ENCODE peak calls at places on chromosome 4, in nine cellular contexts. C is OCI-LY7; L is GM23248; D is GM12865; Z is fibroblast of lung; Q is mammary epithelial cell; K is GM23338; A is ovary; E is CD4-positive, CD25-positive, alpha-beta regulatory T cell. W is an unnamed sample.

GRCh38 chr4:122960298-122960985 is 38.0 kb upstream of the NUDT6 start:
- DNase-seq in C (no peak), L (no peak), D (no peak), Z (no peak), Q (no peak), K (no peak), A (no peak), E (no peak), W (no peak)

GRCh38 chr4:41655177-41655576 is 93.3 kb downstream of the PHOX2B start:
- DNase-seq in C (no peak), L (peak), D (no peak), Z (peak), Q (no peak), K (no peak), A (no peak), E (no peak), W (no peak)

GRCh38 chr4:128769011-128769410 is 40.5 kb upstream of the JADE1 start:
- DNase-seq in C (no peak), L (no peak), D (no peak), Z (peak), Q (no peak), K (no peak), A (no peak), E (no peak), W (no peak)

GRCh38 chr4:75512336-75513211 is 1.6 kb downstream of the RCHY1 start:
- DNase-seq in C (peak), L (peak), D (peak), Z (peak), Q (peak), K (no peak), A (no peak), E (peak), W (no peak)

GRCh38 chr4:1410491-1411325 is 4.5 kb upstream of the NKX1-1 start:
- DNase-seq in C (peak), L (peak), D (peak), Z (peak), Q (peak), K (peak), A (peak), E (peak), W (no peak)

GRCh38 chr4:1772869-1773538 is 20.1 kb upstream of the FGFR3 start:
- DNase-seq in C (no peak), L (no peak), D (no peak), Z (no peak), Q (no peak), K (no peak), A (no peak), E (no peak), W (no peak)

GRCh38 chr4:70858454-70858853 is 18.8 kb upstream of the GRSF1 start:
- DNase-seq in C (no peak), L (no peak), D (no peak), Z (no peak), Q (no peak), K (no peak), A (no peak), E (no peak), W (no peak)

GRCh38 chr4:120440730-120441129 is 374.1 kb upstream of the MAD2L1 start:
- DNase-seq in C (no peak), L (no peak), D (no peak), Z (no peak), Q (no peak), K (no peak), A (no peak), E (no peak), W (no peak)

GRCh38 chr4:4651811-4652609 is 110.2 kb upstream of the STX18 start:
- DNase-seq in C (no peak), L (no peak), D (no peak), Z (peak), Q (no peak), K (peak), A (no peak), E (no peak), W (no peak)

GRCh38 chr4:40087799-40088366 is 31.2 kb downstream of the N4BP2 start:
- DNase-seq in C (no peak), L (no peak), D (no peak), Z (no peak), Q (no peak), K (no peak), A (no peak), E (no peak), W (no peak)

DNA sequence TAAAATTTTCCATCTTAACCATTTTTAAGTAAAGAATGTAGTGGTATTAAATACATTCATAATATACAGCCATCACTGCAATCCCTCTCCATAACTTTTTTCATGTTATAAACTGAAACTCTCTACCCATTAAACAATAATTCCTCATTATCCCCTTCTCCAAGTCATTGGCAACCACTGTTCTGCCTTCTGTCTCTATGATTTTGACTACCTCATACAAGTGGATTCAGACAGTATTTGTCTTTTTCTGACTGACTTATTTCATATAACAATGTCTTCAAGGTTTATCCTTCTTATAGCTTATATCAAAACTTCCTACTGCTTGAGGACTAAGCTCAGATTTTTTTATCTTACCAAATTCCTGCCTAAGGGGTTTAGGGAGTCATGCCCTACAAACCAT is 1723.1 kb upstream of the AGA start:
- DNase-seq in C (no peak), L (no peak), D (no peak), Z (no peak), Q (no peak), K (no peak), A (no peak), E (no peak), W (no peak)
- H3K4me3 ChIP-seq in C (no peak), L (no peak), D (no peak), Z (no peak), Q (no peak), K (peak), A (no peak), E (no peak), W (no peak)

DNA sequence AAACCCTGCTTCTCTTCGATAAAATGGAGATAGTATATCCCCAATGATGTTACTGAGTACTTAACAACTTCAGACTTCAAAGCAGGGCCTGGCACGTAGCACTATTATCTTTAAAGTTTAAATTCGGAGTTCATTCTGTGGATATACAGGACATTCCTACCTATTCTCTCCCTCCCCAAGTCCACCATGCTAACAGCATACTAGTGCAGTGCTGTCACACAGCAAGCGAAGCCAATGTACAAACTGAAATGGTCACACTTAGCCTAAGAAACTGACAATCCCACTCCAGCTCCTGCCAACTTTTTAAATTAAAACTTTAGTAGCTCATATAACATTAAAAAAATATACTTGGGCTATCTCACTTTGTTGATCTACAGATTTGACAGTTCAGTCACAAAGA is 1.2 kb upstream of the DNAJB14 start:
- DNase-seq in C (no peak), L (peak), D (no peak), Z (no peak), Q (no peak), K (no peak), A (no peak), E (no peak), W (no peak)
- H3K4me3 ChIP-seq in C (peak), L (peak), D (peak), Z (no peak), Q (peak), K (peak), A (no peak), E (peak), W (no peak)

GRCh38 chr4:87120411-87121162 is 99.8 kb downstream of the KLHL8 start:
- DNase-seq in C (no peak), L (no peak), D (no peak), Z (peak), Q (peak), K (no peak), A (peak), E (no peak), W (no peak)
- H3K4me3 ChIP-seq in C (no peak), L (no peak), D (no peak), Z (no peak), Q (peak), K (no peak), A (peak), E (no peak), W (no peak)

GRCh38 chr4:112297495-112297894 is 326 bp downstream of the ALPK1 start:
- DNase-seq in C (no peak), L (peak), D (no peak), Z (peak), Q (no peak), K (no peak), A (no peak), E (no peak), W (no peak)
- H3K4me3 ChIP-seq in C (peak), L (peak), D (peak), Z (peak), Q (peak), K (no peak), A (peak), E (peak), W (peak)

GRCh38 chr4:6972375-6972650 is 62.7 kb downstream of the TBC1D14 start:
- DNase-seq in C (no peak), L (no peak), D (no peak), Z (no peak), Q (no peak), K (no peak), A (no peak), E (no peak), W (no peak)
- H3K4me3 ChIP-seq in C (no peak), L (no peak), D (no peak), Z (no peak), Q (no peak), K (peak), A (no peak), E (no peak), W (no peak)

DNA sequence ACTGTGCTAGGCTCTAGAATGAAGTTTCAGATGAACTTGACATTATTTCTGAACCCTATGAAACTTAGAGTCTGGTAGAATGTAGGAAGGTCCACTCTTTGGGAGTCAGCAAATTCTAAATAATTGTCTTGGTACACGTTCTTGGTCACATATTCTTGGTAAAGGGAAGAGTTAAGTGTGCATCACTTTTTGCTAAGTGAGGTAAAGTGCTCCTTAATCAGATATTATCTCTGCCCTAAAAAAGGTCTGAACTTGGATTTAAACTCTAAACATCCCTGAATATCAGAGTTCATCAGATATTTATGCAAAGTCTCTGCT is 7.2 kb downstream of the OCIAD2 start:
- DNase-seq in C (no peak), L (no peak), D (no peak), Z (no peak), Q (no peak), K (no peak), A (no peak), E (no peak), W (no peak)
- H3K4me3 ChIP-seq in C (no peak), L (no peak), D (no peak), Z (no peak), Q (no peak), K (no peak), A (no peak), E (peak), W (no peak)

DNA sequence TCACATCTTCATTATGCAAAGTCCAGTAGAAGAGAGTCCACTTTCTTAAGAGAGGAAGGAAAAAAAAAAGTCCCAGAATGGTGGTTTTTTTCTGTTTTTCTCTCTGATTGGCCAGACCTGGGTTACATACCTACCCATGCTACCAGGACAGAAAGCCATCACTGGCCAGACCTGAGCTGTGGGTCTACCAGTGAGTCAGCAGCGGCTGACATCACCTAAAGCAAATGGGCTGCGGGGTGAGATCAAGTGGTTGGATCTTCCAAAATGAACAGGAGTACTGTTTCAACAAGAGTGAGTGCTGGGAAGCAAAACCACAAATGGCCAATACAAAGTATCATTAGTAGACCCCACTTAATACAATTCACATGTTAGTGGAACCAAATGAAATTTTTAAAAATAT is 1.6 kb upstream of the NDST3 start:
- DNase-seq in C (no peak), L (no peak), D (no peak), Z (peak), Q (peak), K (peak), A (no peak), E (no peak), W (no peak)
- H3K4me3 ChIP-seq in C (no peak), L (no peak), D (no peak), Z (no peak), Q (no peak), K (peak), A (no peak), E (no peak), W (no peak)

GRCh38 chr4:81030617-81031388 is at the start of gene BMP3:
- DNase-seq in C (peak), L (peak), D (peak), Z (peak), Q (peak), K (peak), A (peak), E (peak), W (no peak)

GRCh38 chr4:81032805-81033684 is 2.5 kb downstream of the BMP3 start:
- DNase-seq in C (peak), L (no peak), D (no peak), Z (no peak), Q (no peak), K (no peak), A (no peak), E (no peak), W (no peak)

GRCh38 chr4:81031389-81032173 is 1.1 kb downstream of the BMP3 start:
- DNase-seq in C (peak), L (no peak), D (peak), Z (no peak), Q (no peak), K (peak), A (no peak), E (no peak), W (no peak)

GRCh38 chr4:81032174-81032551 is 1.7 kb downstream of the BMP3 start:
- DNase-seq in C (peak), L (no peak), D (no peak), Z (no peak), Q (no peak), K (peak), A (no peak), E (no peak), W (no peak)

DNA sequence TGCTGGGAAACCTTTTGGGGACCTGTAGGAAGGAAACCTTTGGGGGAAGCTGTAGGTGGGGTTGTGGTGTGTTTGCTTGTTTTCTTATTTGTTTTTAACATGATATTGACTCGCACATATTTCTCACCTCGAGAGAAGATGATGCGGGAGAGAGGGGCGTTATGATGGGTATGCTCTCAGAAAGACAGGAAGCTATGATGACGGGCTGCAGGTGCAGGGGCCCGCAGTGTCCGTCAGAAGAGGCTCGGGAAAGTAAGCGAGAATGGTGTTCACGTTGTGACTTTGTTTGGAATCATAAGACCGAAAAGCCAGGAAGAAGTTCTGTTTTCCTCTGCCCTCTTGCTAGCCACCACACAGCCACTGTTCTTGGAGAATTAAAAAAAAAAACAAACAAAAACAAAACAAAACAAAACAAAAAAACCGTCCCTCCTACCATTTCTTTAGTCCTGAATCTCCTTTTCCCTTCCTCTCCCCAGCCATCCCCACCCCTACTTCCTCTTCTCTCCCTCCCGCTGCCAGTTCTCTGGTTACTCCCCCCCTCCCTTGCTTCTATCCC is 369 bp upstream of the BMP3 start:
- DNase-seq in C (peak), L (no peak), D (peak), Z (no peak), Q (no peak), K (peak), A (no peak), E (no peak), W (no peak)
- H3K4me3 ChIP-seq in C (peak), L (peak), D (peak), Z (no peak), Q (no peak), K (peak), A (peak), E (no peak), W (peak)